ENCODE peak calls at places on chromosomes 12 and 14, in seven cellular contexts. G, F, I, V, P, R and Y are unnamed samples.

GRCh38 chr14:96592591-96593388 is 90.6 kb downstream of the PAPOLA start:
- DNase-seq in G (no peak), F (no peak), I (no peak), V (no peak), P (no peak), R (no peak), Y (peak)

GRCh38 chr12:20604408-20604807 is 90.7 kb upstream of the SLCO1C1 start:
- DNase-seq in G (no peak), F (no peak), I (no peak), V (no peak), P (no peak), R (no peak), Y (no peak)

GRCh38 chr12:30909088-30909688 is 17.4 kb upstream of the TSPAN11 start:
- DNase-seq in G (no peak), F (peak), I (no peak), V (no peak), P (no peak), R (no peak), Y (peak)

GRCh38 chr12:50006754-50007442 is 18.4 kb downstream of the RACGAP1 start:
- DNase-seq in G (no peak), F (no peak), I (no peak), V (no peak), P (no peak), R (no peak), Y (peak)

GRCh38 chr12:22974865-22975264 is 349.9 kb downstream of the ETNK1 start:
- DNase-seq in G (no peak), F (peak), I (no peak), V (peak), P (no peak), R (no peak), Y (peak)

GRCh38 chr12:16833376-16833775 is 227.4 kb upstream of the LMO3 start:
- DNase-seq in G (no peak), F (no peak), I (no peak), V (no peak), P (no peak), R (no peak), Y (no peak)

GRCh38 chr14:98189077-98189476 is 1082.9 kb downstream of the BCL11B start:
- DNase-seq in G (no peak), F (no peak), I (no peak), V (no peak), P (no peak), R (no peak), Y (no peak)

GRCh38 chr12:130026608-130027176 is 122.9 kb upstream of the TMEM132D start:
- DNase-seq in G (no peak), F (no peak), I (peak), V (no peak), P (no peak), R (peak), Y (no peak)

GRCh38 chr14:43475762-43476161 is 1031.3 kb downstream of the FSCB start:
- DNase-seq in G (no peak), F (no peak), I (no peak), V (no peak), P (no peak), R (no peak), Y (no peak)

GRCh38 chr14:100892496-100893227 is 10.9 kb downstream of the RTL1 start:
- DNase-seq in G (peak), F (no peak), I (no peak), V (no peak), P (no peak), R (no peak), Y (no peak)

GRCh38 chr12:114682920-114683708 is 861 bp downstream of the TBX3 start:
- DNase-seq in G (no peak), F (no peak), I (no peak), V (no peak), P (no peak), R (peak), Y (peak)
- H3K4me3 ChIP-seq in G (peak), F (peak), I (no peak), V (peak), P (peak), R (peak), Y (peak)

GRCh38 chr14:70234066-70234950 is 45.6 kb upstream of the SLC8A3 start:
- DNase-seq in G (no peak), F (no peak), I (no peak), V (no peak), P (no peak), R (no peak), Y (no peak)

GRCh38 chr14:70239802-70240201 is 51.1 kb upstream of the SLC8A3 start:
- DNase-seq in G (no peak), F (no peak), I (no peak), V (no peak), P (no peak), R (no peak), Y (no peak)

DNA sequence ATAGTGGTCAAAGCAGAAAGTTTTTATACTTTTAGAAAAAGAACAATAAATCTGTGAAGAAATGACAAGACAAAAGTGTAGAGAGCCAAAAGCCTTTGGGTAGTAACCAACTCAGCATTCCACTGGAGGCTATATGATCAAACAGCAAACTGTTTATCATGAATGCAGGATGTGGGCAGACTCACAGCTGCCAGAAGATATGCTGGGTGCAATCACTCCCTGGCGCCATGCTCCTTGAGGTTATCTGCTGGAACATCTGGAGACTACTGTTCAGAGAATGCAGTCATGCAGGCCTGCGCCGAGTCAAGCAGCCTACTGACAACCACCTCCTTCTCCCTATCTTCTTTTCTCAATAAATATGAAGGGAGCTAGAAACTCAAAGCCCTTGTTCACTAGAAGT is 49.0 kb upstream of the SLC8A3 start:
- DNase-seq in G (no peak), F (no peak), I (no peak), V (no peak), P (no peak), R (no peak), Y (no peak)
- TF ChIP-seq CTCF in G (no peak), F (no peak), I (no peak), V (no peak), P (no peak), R (no peak), Y (no peak)

GRCh38 chr12:112543666-112544185 is 125.0 kb downstream of the PTPN11 start:
- DNase-seq in G (no peak), F (no peak), I (no peak), V (no peak), P (no peak), R (no peak), Y (no peak)

GRCh38 chr12:112551681-112552080 is 132.9 kb downstream of the PTPN11 start:
- DNase-seq in G (no peak), F (no peak), I (no peak), V (no peak), P (no peak), R (no peak), Y (no peak)

GRCh38 chr12:112546339-112546738 is 127.6 kb downstream of the PTPN11 start:
- DNase-seq in G (no peak), F (no peak), I (no peak), V (no peak), P (no peak), R (no peak), Y (no peak)

GRCh38 chr12:112549031-112549430 is 130.3 kb downstream of the PTPN11 start:
- DNase-seq in G (no peak), F (no peak), I (no peak), V (no peak), P (no peak), R (no peak), Y (no peak)

GRCh38 chr12:112546996-112547395 is 128.2 kb downstream of the PTPN11 start:
- DNase-seq in G (no peak), F (no peak), I (no peak), V (no peak), P (no peak), R (no peak), Y (no peak)
- H3K4me3 ChIP-seq in G (no peak), F (no peak), I (no peak), V (no peak), P (no peak), R (no peak), Y (no peak)

GRCh38 chr14:70317969-70318634 is 41.4 kb downstream of the COX16 start:
- DNase-seq in G (no peak), F (peak), I (no peak), V (peak), P (no peak), R (peak), Y (peak)
- TF ChIP-seq CTCF in G (no peak), F (peak), I (no peak), V (peak), P (no peak), R (peak), Y (peak)

DNA sequence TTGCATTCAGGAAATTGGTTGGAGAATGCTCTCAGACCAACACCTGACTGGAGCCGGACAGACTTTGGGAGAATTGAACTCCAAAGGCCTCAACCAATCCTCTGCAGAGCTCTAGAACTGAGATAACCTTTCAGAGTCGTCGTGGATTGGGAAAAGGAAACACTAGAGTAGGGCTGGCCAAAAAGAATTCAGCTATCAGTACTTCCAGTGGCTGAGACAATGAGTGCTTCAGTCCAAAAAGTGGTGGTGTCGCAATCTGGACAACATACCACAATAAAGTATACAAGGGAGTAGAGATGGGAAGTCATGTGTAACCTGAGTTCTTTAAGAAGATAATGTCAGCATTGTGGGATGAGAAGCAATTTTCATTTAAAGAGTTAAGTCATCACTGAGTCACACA is 377.1 kb downstream of the SLC16A7 start:
- DNase-seq in G (no peak), F (peak), I (no peak), V (peak), P (no peak), R (no peak), Y (peak)
- H3K4me3 ChIP-seq in G (no peak), F (no peak), I (no peak), V (no peak), P (no peak), R (no peak), Y (no peak)

GRCh38 chr12:124857921-124858461 is 5.7 kb downstream of the SCARB1 start:
- DNase-seq in G (no peak), F (no peak), I (no peak), V (no peak), P (no peak), R (no peak), Y (no peak)

GRCh38 chr12:124855275-124855957 is 8.2 kb downstream of the SCARB1 start:
- DNase-seq in G (no peak), F (no peak), I (no peak), V (no peak), P (no peak), R (no peak), Y (no peak)

GRCh38 chr12:124856842-124857178 is 6.9 kb downstream of the SCARB1 start:
- DNase-seq in G (no peak), F (no peak), I (no peak), V (no peak), P (no peak), R (no peak), Y (no peak)

GRCh38 chr12:124854637-124855184 is 9.0 kb downstream of the SCARB1 start:
- DNase-seq in G (no peak), F (no peak), I (no peak), V (no peak), P (no peak), R (no peak), Y (no peak)

GRCh38 chr12:124856132-124856841 is 7.4 kb downstream of the SCARB1 start:
- DNase-seq in G (no peak), F (no peak), I (peak), V (no peak), P (no peak), R (no peak), Y (no peak)
- TF ChIP-seq CTCF in G (no peak), F (no peak), I (no peak), V (peak), P (no peak), R (no peak), Y (no peak)

GRCh38 chr14:104137297-104138097 is 890 bp upstream of the KIF26A start:
- DNase-seq in G (peak), F (no peak), I (peak), V (no peak), P (no peak), R (peak), Y (peak)
- H3K4me3 ChIP-seq in G (peak), F (no peak), I (no peak), V (peak), P (peak), R (peak), Y (no peak)

GRCh38 chr14:103563089-103563620 is 395 bp downstream of the COA8 start:
- DNase-seq in G (no peak), F (no peak), I (no peak), V (no peak), P (no peak), R (no peak), Y (peak)

GRCh38 chr14:103558071-103558882 is 4.2 kb downstream of the BAG5 start:
- DNase-seq in G (peak), F (peak), I (no peak), V (no peak), P (no peak), R (no peak), Y (peak)

GRCh38 chr14:103562135-103562384 is 397 bp downstream of the BAG5 start:
- DNase-seq in G (no peak), F (no peak), I (no peak), V (no peak), P (no peak), R (no peak), Y (peak)

GRCh38 chr14:103561381-103562134 is 899 bp downstream of the BAG5 start:
- DNase-seq in G (peak), F (no peak), I (peak), V (no peak), P (no peak), R (peak), Y (peak)

DNA sequence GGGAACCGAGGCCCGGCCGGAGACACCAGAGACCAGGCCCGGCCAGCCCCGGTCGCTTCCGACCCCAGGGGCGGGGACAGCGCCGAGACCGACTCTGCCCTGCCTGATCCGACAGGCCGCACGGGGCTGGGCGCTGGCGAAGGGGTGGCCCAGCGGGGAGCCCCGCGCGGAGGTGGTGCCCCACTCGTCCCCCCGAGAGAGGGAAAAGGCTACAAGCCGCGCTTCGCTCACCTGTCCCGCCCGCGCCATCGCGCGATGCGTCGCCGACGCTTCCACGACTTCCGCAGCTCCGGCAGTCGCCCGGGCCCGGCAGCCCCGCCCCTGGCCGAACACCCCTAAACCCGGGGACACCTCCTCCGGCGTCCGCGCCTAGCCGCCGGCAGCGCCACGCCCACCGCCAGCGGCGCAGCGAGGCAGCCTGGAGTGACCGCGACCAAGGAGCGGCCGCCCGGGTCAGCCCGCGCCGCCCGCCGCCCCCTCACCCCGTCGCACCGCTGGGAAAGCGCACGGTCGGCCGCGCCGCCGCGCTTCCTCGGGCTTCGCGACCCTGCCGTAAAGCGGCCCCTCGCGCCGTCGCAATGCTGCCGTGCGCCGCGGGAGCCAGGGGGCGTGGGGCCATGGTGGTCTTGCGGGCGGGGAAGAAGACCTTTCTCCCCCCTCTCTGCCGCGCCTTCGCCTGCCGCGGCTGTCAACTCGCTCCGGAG is at the start of the genes BAG5 and COA8:
- DNase-seq in G (peak), F (no peak), I (peak), V (peak), P (no peak), R (peak), Y (peak)
- TF ChIP-seq CTCF in G (peak), F (no peak), I (no peak), V (no peak), P (no peak), R (no peak), Y (no peak)

GRCh38 chr12:63846249-63846967 is 1.9 kb downstream of the SRGAP1 start:
- DNase-seq in G (no peak), F (no peak), I (no peak), V (no peak), P (no peak), R (no peak), Y (no peak)

GRCh38 chr12:63848450-63848849 is 4.0 kb downstream of the SRGAP1 start:
- DNase-seq in G (no peak), F (no peak), I (no peak), V (no peak), P (no peak), R (no peak), Y (no peak)

GRCh38 chr12:63845726-63846125 is 1.2 kb downstream of the SRGAP1 start:
- DNase-seq in G (no peak), F (peak), I (no peak), V (no peak), P (no peak), R (no peak), Y (peak)

GRCh38 chr12:63853978-63854377 is 9.5 kb downstream of the SRGAP1 start:
- DNase-seq in G (no peak), F (no peak), I (no peak), V (no peak), P (no peak), R (no peak), Y (no peak)

GRCh38 chr12:63849641-63850040 is 5.1 kb downstream of the SRGAP1 start:
- DNase-seq in G (no peak), F (no peak), I (no peak), V (no peak), P (no peak), R (no peak), Y (no peak)
- H3K4me3 ChIP-seq in G (no peak), F (no peak), I (no peak), V (no peak), P (no peak), R (no peak), Y (no peak)